ENCODE peak calls at places on chromosomes 5 and 9, in four cellular contexts. One of them, this sample, is unnamed.

GRCh38 chr5:96180684-96181083 is 219.0 kb upstream of the ELL2 start:
- DNase-seq in globus pallidus: no peak
- DNase-seq in kidney epithelial cell: no peak
- DNase-seq in right atrium auricular region: no peak
- DNase-seq in this sample: no peak

GRCh38 chr5:149138182-149138923 is 2.9 kb upstream of the ABLIM3 start:
- DNase-seq in globus pallidus: no peak
- DNase-seq in right atrium auricular region: no peak
- DNase-seq in kidney epithelial cell: no peak
- DNase-seq in this sample: no peak

GRCh38 chr9:115992834-115993233 is 160.8 kb upstream of the PAPPA start:
- DNase-seq in globus pallidus: no peak
- DNase-seq in right atrium auricular region: no peak
- DNase-seq in kidney epithelial cell: no peak
- DNase-seq in this sample: no peak

GRCh38 chr5:128036961-128037360 is 46.6 kb upstream of the SLC12A2 start:
- DNase-seq in right atrium auricular region: no peak
- DNase-seq in globus pallidus: no peak
- DNase-seq in kidney epithelial cell: no peak
- DNase-seq in this sample: no peak

GRCh38 chr5:14277407-14278320 is 134.5 kb downstream of the TRIO start:
- DNase-seq in globus pallidus: no peak
- DNase-seq in right atrium auricular region: no peak
- DNase-seq in kidney epithelial cell: no peak
- DNase-seq in this sample: no peak

GRCh38 chr9:31608413-31608812 is 776.0 kb upstream of the ACO1 start:
- DNase-seq in globus pallidus: no peak
- DNase-seq in kidney epithelial cell: no peak
- DNase-seq in right atrium auricular region: no peak
- DNase-seq in this sample: no peak

GRCh38 chr9:132410642-132411041 is 631 bp downstream of the CFAP77 start:
- DNase-seq in kidney epithelial cell: no peak
- DNase-seq in right atrium auricular region: no peak
- DNase-seq in globus pallidus: no peak
- DNase-seq in this sample: no peak

GRCh38 chr9:27467486-27467885 is 56.6 kb upstream of the IFNK start:
- DNase-seq in kidney epithelial cell: no peak
- DNase-seq in right atrium auricular region: no peak
- DNase-seq in globus pallidus: no peak
- DNase-seq in this sample: no peak